ENCODE peak calls at places on chromosomes 7 and 10, in nine cellular contexts. F is osteoblast, L is left ventricle myocardium inferior, O is cardiac muscle cell, S is foreskin fibroblast, Q is nephron progenitor cell, U is A673, W is AG04449, C is fibroblast of pulmonary artery. M is an unnamed sample.

GRCh38 chr10:99777918-99778716 is 4.3 kb upstream of the ABCC2 start:
- DNase-seq in Q (no peak), O (no peak), C (no peak), F (no peak), L (no peak), S (peak; percentile 36), W (no peak), U (peak; percentile 66), M (no peak)

GRCh38 chr10:126350216-126350992 is 37.9 kb downstream of the ADAM12 start:
- DNase-seq in L (no peak), O (peak; percentile 74), F (peak; percentile 90), U (no peak), C (peak; percentile 88), Q (peak; percentile 11), S (peak; percentile 83), W (peak; percentile 87), M (no peak)

GRCh38 chr10:93378039-93378438 is 104.1 kb downstream of the MYOF start:
- DNase-seq in W (no peak), S (no peak), O (no peak), F (no peak), L (no peak), U (no peak), Q (no peak), C (no peak), M (no peak)

GRCh38 chr10:130022501-130023299 is 58.6 kb upstream of the EBF3 start:
- DNase-seq in O (peak; percentile 17), U (peak; percentile 15), S (peak; percentile 93), C (peak; percentile 16), W (peak; percentile 81), L (no peak), F (peak; percentile 98), Q (no peak), M (no peak)

GRCh38 chr10:123896217-123896927 is 4.8 kb upstream of the CPXM2 start:
- DNase-seq in S (no peak), Q (no peak), C (no peak), U (no peak), L (no peak), F (peak; percentile 10), O (no peak), W (no peak), M (no peak)

GRCh38 chr7:110762514-110762913 is 328.4 kb upstream of the LRRN3 start:
- DNase-seq in W (no peak), C (peak; percentile 3), U (no peak), O (peak; percentile 10), Q (no peak), L (no peak), F (peak; percentile 26), S (no peak), M (no peak)

GRCh38 chr10:124989526-124989925 is 47.6 kb downstream of the ZRANB1 start:
- DNase-seq in L (no peak), W (no peak), U (no peak), S (peak; percentile 64), F (no peak), O (no peak), C (no peak), Q (no peak), M (no peak)

GRCh38 chr7:44633254-44634186 is 27.1 kb downstream of the OGDH start:
- DNase-seq in L (peak; percentile 52), Q (no peak), O (peak; percentile 97), U (no peak), W (peak; percentile 79), S (peak; percentile 92), F (peak; percentile 91), C (peak; percentile 98), M (peak; percentile 67)

GRCh38 chr10:118472961-118473675 is 122.3 kb downstream of the PRLHR start:
- DNase-seq in S (peak; percentile 10), O (no peak), W (no peak), Q (peak; percentile 49), C (no peak), F (no peak), L (no peak), U (no peak), M (no peak)

GRCh38 chr7:7321681-7322080 is 139.3 kb downstream of the C1GALT1 start:
- DNase-seq in Q (peak; percentile 15), W (no peak), C (peak; percentile 4), S (peak; percentile 2), U (no peak), L (no peak), O (no peak), F (no peak), M (no peak)

GRCh38 chr10:13893926-13894325 is 307.2 kb downstream of the PRPF18 start:
- DNase-seq in L (no peak), F (peak; percentile 80), W (no peak), S (peak; percentile 39), O (peak; percentile 28), U (no peak), Q (no peak), C (peak; percentile 53), M (no peak)

GRCh38 chr10:59036311-59037017 is 140.0 kb upstream of the PHYHIPL start:
- DNase-seq in L (no peak), S (no peak), C (no peak), Q (no peak), F (no peak), W (no peak), O (no peak), U (no peak), M (no peak)

GRCh38 chr10:124003070-124003419 is 90.4 kb downstream of the CHST15 start:
- DNase-seq in S (no peak), O (no peak), Q (no peak), L (no peak), C (no peak), F (no peak), U (no peak), W (no peak), M (no peak)

GRCh38 chr10:93199221-93199681 is 125.6 kb downstream of the CYP26A1 start:
- DNase-seq in C (peak; percentile 38), F (no peak), O (peak; percentile 80), L (peak; percentile 68), Q (peak; percentile 23), W (peak; percentile 38), S (peak; percentile 75), U (peak; percentile 61), M (no peak)

GRCh38 chr7:127678330-127678729 is 26.3 kb downstream of the SND1 start:
- DNase-seq in Q (no peak), C (no peak), W (no peak), S (no peak), U (no peak), O (no peak), L (no peak), F (peak; percentile 45), M (no peak)

GRCh38 chr7:102287465-102288146 is 938 bp downstream of the SH2B2 start:
- DNase-seq in O (peak; percentile 12), S (peak; percentile 68), W (no peak), L (no peak), Q (peak; percentile 53), C (no peak), F (peak; percentile 87), U (peak; percentile 34), M (peak; percentile 43)

GRCh38 chr7:33130184-33130583 is 820 bp downstream of the BBS9 start:
- DNase-seq in O (peak; percentile 14), F (peak; percentile 66), S (peak; percentile 8), C (peak; percentile 21), Q (no peak), L (no peak), W (no peak), U (peak; percentile 12), M (peak; percentile 31)

GRCh38 chr10:15316144-15316543 is 54.9 kb downstream of the FAM171A1 start:
- DNase-seq in Q (no peak), C (no peak), U (no peak), S (no peak), O (no peak), L (no peak), W (no peak), F (no peak), M (no peak)

GRCh38 chr10:97782455-97783228 is 10.8 kb upstream of the SFRP5 start:
- DNase-seq in Q (no peak), S (no peak), L (peak; percentile 44), W (no peak), U (no peak), O (no peak), F (peak; percentile 54), C (no peak), M (no peak)
- TF ChIP-seq CTCF in Q (no peak), S (no peak), L (no peak), W (no peak), U (no peak), O (no peak), F (no peak), C (no peak), M (no peak)

GRCh38 chr10:45585131-45585530 is 87.4 kb downstream of the ZFAND4 start:
- DNase-seq in L (no peak), F (no peak), W (no peak), C (no peak), S (no peak), Q (no peak), O (no peak), U (no peak), M (no peak)

GRCh38 chr10:45589868-45590267 is 82.7 kb downstream of the ZFAND4 start:
- DNase-seq in F (no peak), W (no peak), O (no peak), Q (no peak), S (no peak), U (no peak), C (no peak), L (no peak), M (no peak)

GRCh38 chr10:45582386-45582781 is 90.2 kb downstream of the ZFAND4 start:
- DNase-seq in O (no peak), S (no peak), C (no peak), U (no peak), F (no peak), Q (no peak), W (no peak), L (no peak), M (no peak)

GRCh38 chr10:45589009-45589408 is 83.6 kb downstream of the ZFAND4 start:
- DNase-seq in C (no peak), F (no peak), L (no peak), S (no peak), O (no peak), U (no peak), W (no peak), Q (no peak), M (no peak)

GRCh38 chr10:45586028-45586824 is 86.3 kb downstream of the ZFAND4 start:
- DNase-seq in S (no peak), Q (no peak), O (no peak), L (no peak), U (no peak), C (no peak), W (no peak), F (no peak), M (no peak)
- TF ChIP-seq CTCF in S (no peak), Q (no peak), O (no peak), L (no peak), U (no peak), C (no peak), W (no peak), F (no peak), M (no peak)

DNA sequence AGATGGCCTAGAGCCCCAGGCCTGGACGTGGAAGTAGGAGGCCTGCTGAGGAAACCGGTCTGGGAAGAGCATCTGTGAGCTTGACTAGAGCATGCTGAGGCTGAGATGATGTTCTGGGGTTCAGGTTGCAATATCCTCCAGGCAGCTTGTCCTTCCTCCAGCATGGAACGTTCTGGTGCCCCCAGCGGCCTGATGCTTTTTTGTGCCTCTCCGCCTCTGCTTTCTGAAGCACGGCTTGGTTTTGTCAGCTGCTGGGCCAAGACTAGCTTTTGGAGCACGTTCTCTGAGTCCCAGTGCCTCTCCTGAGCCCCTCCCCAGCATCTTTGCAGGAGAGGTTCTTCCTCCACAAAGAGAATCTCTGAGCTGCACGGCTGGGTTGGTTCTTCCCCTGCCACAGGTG is 682.0 kb upstream of the FOXK1 start:
- DNase-seq in O (no peak), U (no peak), C (no peak), F (no peak), W (no peak), S (no peak), L (no peak), Q (no peak), M (no peak)
- TF ChIP-seq CTCF in O (no peak), U (no peak), C (no peak), F (no peak), W (no peak), S (no peak), L (no peak), Q (no peak), M (no peak)

GRCh38 chr7:129502708-129503685 is 666 bp downstream of the SMKR1 start:
- DNase-seq in U (no peak), F (no peak), S (peak; percentile 25), Q (peak; percentile 25), W (no peak), L (no peak), C (no peak), O (no peak), M (peak; percentile 18)
- TF ChIP-seq CTCF in U (peak; percentile 15), F (no peak), S (peak; percentile 10), Q (no peak), W (peak; percentile 12), L (no peak), C (no peak), O (peak; percentile 14), M (no peak)